ENCODE peak calls at places on chromosome 19, in seven cellular contexts. G is SK-N-SH, H is mucosa of descending colon, U is tibial artery, V is adrenal gland, R is mesenchymal stem cell, W is SJCRH30. J is an unnamed sample. For H3K4me1, the result is how much of the 10 kb centered on the place peaks cover.

GRCh38 chr19:30780032-30780431 is 407.8 kb downstream of the ZNF536 start:
- DNase-seq in G (no peak), H (no peak), U (no peak), V (no peak), R (no peak), W (no peak), J (no peak)

GRCh38 chr19:41795031-41795461 is 1.3 kb upstream of the CEACAM3 start:
- DNase-seq in G (peak), H (no peak), U (peak), V (peak), R (peak), W (peak), J (peak)

GRCh38 chr19:44722131-44723121 is 23.5 kb downstream of the CEACAM16 start:
- DNase-seq in G (no peak), H (no peak), U (no peak), V (no peak), R (no peak), W (no peak), J (no peak)

GRCh38 chr19:30338878-30339623 is 33.1 kb upstream of the ZNF536 start:
- DNase-seq in G (no peak), H (no peak), U (no peak), V (no peak), R (no peak), W (no peak), J (no peak)

GRCh38 chr19:55546822-55547614 is 1.7 kb upstream of the SBK3 start:
- DNase-seq in G (no peak), H (peak), U (peak), V (peak), R (peak), W (peak), J (no peak)

GRCh38 chr19:28303502-28303901 is 909.4 kb downstream of the UQCRFS1 start:
- DNase-seq in G (no peak), H (no peak), U (no peak), V (no peak), R (no peak), W (no peak), J (no peak)

GRCh38 chr19:28224441-28224840 is 988.5 kb downstream of the UQCRFS1 start:
- DNase-seq in G (no peak), H (no peak), U (no peak), V (no peak), R (no peak), W (no peak), J (no peak)

GRCh38 chr19:49506575-49507105 is 5.8 kb upstream of the FCGRT start:
- DNase-seq in G (peak), H (peak), U (peak), V (peak), R (peak), W (peak), J (peak)

GRCh38 chr19:51020988-51021651 is 1.6 kb upstream of the KLK10 start:
- DNase-seq in G (peak), H (no peak), U (no peak), V (no peak), R (peak), W (no peak), J (no peak)

GRCh38 chr19:46866407-46867132 is 5.8 kb downstream of the ARHGAP35 start:
- DNase-seq in G (no peak), H (no peak), U (no peak), V (no peak), R (no peak), W (no peak), J (no peak)

GRCh38 chr19:41617941-41618730 is 8.7 kb downstream of the CEACAM4 start:
- DNase-seq in G (no peak), H (no peak), U (no peak), V (no peak), R (no peak), W (no peak), J (no peak)

GRCh38 chr19:17125728-17126677 is 50.4 kb downstream of the MYO9B start:
- DNase-seq in G (peak), H (peak), U (peak), V (peak), R (peak), W (no peak), J (peak)

GRCh38 chr19:46162731-46163130 is 14.7 kb downstream of the IGFL2 start:
- DNase-seq in G (no peak), H (no peak), U (no peak), V (no peak), R (no peak), W (peak), J (no peak)

DNA sequence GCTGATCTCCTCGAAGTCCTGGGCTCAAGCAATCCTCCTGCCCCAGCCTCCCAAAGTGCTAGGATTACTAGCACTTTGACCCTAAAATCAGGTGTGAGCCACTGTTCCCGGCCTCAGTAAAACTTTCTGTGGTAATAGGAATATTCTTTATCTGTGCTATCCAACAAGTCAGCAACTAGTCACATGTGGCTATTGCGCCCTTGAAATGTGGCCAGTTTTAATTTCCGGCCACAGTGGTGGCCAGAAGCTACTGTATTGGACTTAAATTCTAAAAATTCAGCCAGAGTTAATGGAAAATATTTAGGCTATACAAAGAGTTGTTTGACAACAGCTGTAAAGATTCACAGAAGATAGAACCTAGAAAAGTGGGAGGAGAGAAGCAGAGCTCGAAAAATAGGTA is 30.0 kb downstream of the KEAP1 start:
- DNase-seq in G (no peak), H (no peak), U (no peak), V (no peak), R (no peak), W (no peak), J (no peak)
- H3K4me1 ChIP-seq in G (under half), H (under half), U (under half), V (under half), R (under half), W (under half), J (under half)

DNA sequence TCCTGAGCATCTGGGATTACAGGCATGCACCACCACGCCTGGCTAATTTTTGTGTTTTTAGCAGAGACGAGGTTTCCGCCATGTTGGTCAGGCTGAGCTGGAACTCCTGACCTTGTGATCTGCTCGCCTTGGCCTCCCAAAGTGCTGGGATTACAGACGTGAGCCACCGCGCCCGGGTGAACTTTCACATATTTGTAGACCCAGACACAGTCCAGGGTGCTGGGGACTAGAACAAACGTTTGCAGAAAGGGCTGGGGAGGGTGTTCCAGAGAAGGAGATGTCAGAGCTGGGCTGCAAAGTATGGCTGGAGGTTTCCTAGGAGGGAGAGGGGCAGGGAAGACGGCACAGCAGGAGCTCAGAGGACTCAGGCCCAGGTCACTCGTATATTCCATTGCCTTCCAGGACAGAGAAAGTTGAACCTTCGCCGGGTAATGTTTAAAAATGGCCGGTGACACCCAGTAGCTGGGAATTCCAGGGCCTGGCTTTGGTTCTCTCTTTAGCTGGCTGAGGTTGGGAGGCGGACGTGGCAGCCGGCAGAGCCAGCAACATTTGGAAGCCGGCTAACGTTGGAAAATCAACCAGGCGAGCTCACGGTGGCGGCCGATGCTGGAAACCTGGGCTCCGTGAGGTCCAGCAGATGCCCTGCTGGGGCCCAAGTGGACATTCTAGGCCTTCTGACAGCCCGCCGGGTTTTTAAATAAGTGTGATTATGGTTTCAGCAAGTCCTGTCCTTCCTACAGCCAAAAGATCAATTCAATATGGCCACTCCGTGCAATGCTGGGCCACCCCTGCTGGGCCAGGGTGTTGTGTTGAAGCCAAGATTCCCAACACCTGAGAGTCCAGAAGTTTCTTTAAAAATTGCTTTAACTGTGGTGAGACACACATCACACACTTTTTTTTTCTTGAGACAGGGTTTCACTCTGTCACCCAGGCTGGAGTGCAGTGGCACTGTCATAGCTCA is 41.5 kb downstream of the NFIC start:
- DNase-seq in G (no peak), H (no peak), U (peak), V (peak), R (no peak), W (no peak), J (no peak)
- H3K4me1 ChIP-seq in G (under half), H (under half), U (under half), V (half or more), R (under half), W (under half), J (under half)

GRCh38 chr19:14509382-14509781 is 8.8 kb downstream of the DNAJB1 start:
- DNase-seq in G (no peak), H (no peak), U (no peak), V (no peak), R (no peak), W (no peak), J (no peak)
- H3K4me1 ChIP-seq in G (under half), H (under half), U (under half), V (under half), R (under half), W (under half), J (under half)

DNA sequence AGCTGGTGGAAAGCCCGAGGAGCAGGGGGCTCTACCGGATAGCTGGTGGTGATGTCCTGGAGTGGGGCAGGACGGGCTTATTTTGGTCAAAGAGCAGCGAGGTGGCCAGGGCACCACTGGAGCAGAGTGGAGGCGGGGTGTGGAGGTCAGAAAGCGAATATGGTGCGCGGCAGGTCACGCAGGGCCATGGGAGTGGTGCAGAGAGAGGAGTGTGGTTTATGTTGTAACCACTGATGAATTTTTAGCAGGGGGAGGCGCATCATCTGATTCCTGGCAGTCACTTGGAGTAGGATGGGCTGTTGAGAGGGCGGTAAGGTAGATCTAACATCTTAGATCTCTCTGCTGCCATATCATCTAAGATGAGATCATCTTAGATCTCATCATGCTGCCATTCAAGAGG is 1.4 kb upstream of the ZNF414 start:
- DNase-seq in G (no peak), H (no peak), U (no peak), V (no peak), R (no peak), W (no peak), J (no peak)
- H3K4me1 ChIP-seq in G (under half), H (under half), U (under half), V (under half), R (under half), W (under half), J (half or more)

DNA sequence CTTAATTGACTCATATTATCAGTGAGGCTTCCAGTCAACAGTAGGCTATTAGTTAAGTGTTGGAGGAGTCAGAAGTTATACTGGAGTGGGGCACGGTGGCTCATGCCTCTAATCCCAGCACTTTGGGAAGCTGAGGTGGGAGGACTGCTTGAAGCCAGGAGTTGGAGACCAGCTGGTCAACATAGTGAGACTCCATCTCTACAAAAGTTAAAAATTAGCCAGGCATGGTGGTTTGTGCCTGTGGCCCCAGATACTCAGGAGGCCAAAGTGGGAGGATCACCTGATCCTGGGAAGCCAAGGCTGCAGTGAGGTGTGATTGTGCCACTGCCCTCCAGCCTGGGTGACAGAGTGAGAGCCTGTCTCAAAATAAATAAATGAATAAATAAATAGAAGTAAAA is 53.2 kb downstream of the COMP start:
- DNase-seq in G (no peak), H (no peak), U (no peak), V (no peak), R (no peak), W (no peak), J (no peak)
- H3K4me1 ChIP-seq in G (half or more), H (under half), U (under half), V (under half), R (under half), W (half or more), J (under half)

GRCh38 chr19:58059003-58059671 is at the start of gene ZNF135:
- DNase-seq in G (peak), H (peak), U (peak), V (peak), R (peak), W (peak), J (no peak)
- H3K4me1 ChIP-seq in G (under half), H (under half), U (under half), V (under half), R (under half), W (under half), J (under half)

GRCh38 chr19:13037718-13038117 is 42.4 kb downstream of the NFIX start:
- DNase-seq in G (no peak), H (no peak), U (no peak), V (no peak), R (no peak), W (no peak), J (no peak)

GRCh38 chr19:13034636-13035035 is 39.4 kb downstream of the NFIX start:
- DNase-seq in G (no peak), H (no peak), U (no peak), V (peak), R (no peak), W (no peak), J (no peak)

GRCh38 chr19:13037161-13037560 is 41.9 kb downstream of the NFIX start:
- DNase-seq in G (no peak), H (no peak), U (no peak), V (no peak), R (peak), W (peak), J (no peak)

GRCh38 chr19:13036366-13036976 is 41.2 kb downstream of the NFIX start:
- DNase-seq in G (no peak), H (peak), U (no peak), V (no peak), R (no peak), W (peak), J (no peak)

DNA sequence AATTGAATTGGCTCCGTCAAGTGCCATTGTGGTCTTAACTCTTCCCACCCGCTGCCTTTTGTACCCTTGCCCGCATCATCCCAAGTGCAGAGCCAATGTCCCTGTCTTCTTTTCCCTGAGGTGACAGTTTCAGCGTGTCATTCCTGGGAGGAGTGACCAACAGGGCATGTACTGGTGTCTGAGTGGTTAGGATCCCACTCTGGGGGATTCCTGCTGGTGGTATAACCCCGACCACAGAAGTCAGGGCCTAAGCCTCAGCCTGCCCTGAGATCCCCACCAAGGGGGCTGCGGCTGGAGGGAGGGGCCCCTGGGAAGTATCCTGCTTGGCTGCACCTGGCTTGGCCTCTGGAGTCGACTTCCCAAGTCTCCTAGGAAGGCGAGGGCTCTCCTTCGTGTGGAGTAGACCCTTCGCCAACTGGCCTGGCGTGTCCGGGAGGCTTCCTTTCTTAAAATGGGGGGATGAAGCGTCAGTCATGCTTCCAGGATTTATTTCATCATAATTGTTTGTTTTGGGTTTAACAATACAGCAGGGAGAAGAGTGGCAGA is 40.6 kb downstream of the NFIX start:
- DNase-seq in G (no peak), H (no peak), U (no peak), V (no peak), R (no peak), W (no peak), J (no peak)
- H3K4me1 ChIP-seq in G (half or more), H (half or more), U (half or more), V (under half), R (under half), W (half or more), J (under half)

GRCh38 chr19:33379151-33379829 is 5.8 kb downstream of the CEBPG start:
- DNase-seq in G (no peak), H (no peak), U (no peak), V (no peak), R (no peak), W (no peak), J (no peak)
- H3K4me1 ChIP-seq in G (under half), H (under half), U (under half), V (under half), R (under half), W (under half), J (under half)